ENCODE peak calls at places on chromosomes 13 and 19, in eight cellular contexts. H, M, G, X, S, Y, Z and L are unnamed samples. For H3K36me3, the result is how much of the 10 kb centered on the place peaks cover.

GRCh38 chr13:102402292-102402691 is 444 bp upstream of the FGF14 start:
- DNase-seq in H (no peak), M (peak), G (no peak), X (peak), S (peak), Y (peak), Z (no peak), L (no peak)

GRCh38 chr13:61685683-61686013 is 270.0 kb upstream of the PCDH20 start:
- DNase-seq in H (no peak), M (peak), G (no peak), X (peak), S (no peak), Y (peak), Z (peak), L (no peak)

GRCh38 chr19:42282036-42282762 is 13.1 kb downstream of the CIC start:
- DNase-seq in H (no peak), M (peak), G (no peak), X (no peak), S (peak), Y (peak), Z (no peak), L (no peak)

GRCh38 chr19:40467007-40467565 is 285 bp downstream of the SPTBN4 start:
- DNase-seq in H (no peak), M (no peak), G (no peak), X (no peak), S (no peak), Y (peak), Z (no peak), L (no peak)

GRCh38 chr13:75704942-75705320 is 68.8 kb downstream of the LMO7 start:
- DNase-seq in H (no peak), M (no peak), G (no peak), X (no peak), S (no peak), Y (no peak), Z (no peak), L (no peak)

GRCh38 chr13:111657013-111657412 is 336.6 kb downstream of the TEX29 start:
- DNase-seq in H (no peak), M (no peak), G (no peak), X (no peak), S (no peak), Y (no peak), Z (no peak), L (no peak)

GRCh38 chr19:30932854-30933253 is 416.4 kb downstream of the TSHZ3 start:
- DNase-seq in H (no peak), M (no peak), G (no peak), X (no peak), S (no peak), Y (no peak), Z (no peak), L (no peak)

GRCh38 chr13:69050696-69051095 is 1056.9 kb upstream of the ATXN8OS start:
- DNase-seq in H (no peak), M (no peak), G (no peak), X (no peak), S (no peak), Y (no peak), Z (no peak), L (no peak)

GRCh38 chr13:105773887-105774538 is 761.4 kb downstream of the EFNB2 start:
- DNase-seq in H (no peak), M (peak), G (no peak), X (no peak), S (peak), Y (peak), Z (peak), L (no peak)

GRCh38 chr13:99894105-99894504 is 77.5 kb downstream of the ZIC5 start:
- DNase-seq in H (no peak), M (no peak), G (no peak), X (no peak), S (no peak), Y (no peak), Z (no peak), L (no peak)

GRCh38 chr13:104869501-104869900 is 1666.0 kb downstream of the EFNB2 start:
- DNase-seq in H (no peak), M (no peak), G (no peak), X (no peak), S (no peak), Y (no peak), Z (no peak), L (no peak)

GRCh38 chr19:6098574-6098973 is 11.7 kb downstream of the RFX2 start:
- DNase-seq in H (no peak), M (no peak), G (no peak), X (no peak), S (no peak), Y (no peak), Z (no peak), L (no peak)

GRCh38 chr13:80556291-80556690 is 215.4 kb upstream of the SPRY2 start:
- DNase-seq in H (peak), M (no peak), G (no peak), X (no peak), S (no peak), Y (no peak), Z (no peak), L (no peak)

GRCh38 chr19:33302175-33302973 is at the start of gene CEBPA:
- DNase-seq in H (peak), M (peak), G (peak), X (peak), S (peak), Y (peak), Z (peak), L (no peak)

GRCh38 chr19:6580313-6580712 is 10.6 kb downstream of the CD70 start:
- DNase-seq in H (no peak), M (no peak), G (no peak), X (no peak), S (peak), Y (no peak), Z (no peak), L (no peak)

GRCh38 chr13:35475960-35476943 is at the start of gene MAB21L1:
- DNase-seq in H (no peak), M (no peak), G (no peak), X (peak), S (peak), Y (peak), Z (no peak), L (peak)

GRCh38 chr19:40055832-40056504 is at the start of gene ZNF780B:
- DNase-seq in H (peak), M (peak), G (peak), X (peak), S (peak), Y (peak), Z (peak), L (peak)

GRCh38 chr13:95403349-95404140 is 102.3 kb upstream of the ABCC4 start:
- DNase-seq in H (no peak), M (peak), G (no peak), X (peak), S (no peak), Y (peak), Z (no peak), L (no peak)

GRCh38 chr13:97214921-97215320 is 7.2 kb upstream of the MBNL2 start:
- DNase-seq in H (no peak), M (no peak), G (no peak), X (no peak), S (no peak), Y (no peak), Z (no peak), L (no peak)

GRCh38 chr13:29925457-29925856 is 75.0 kb upstream of the UBL3 start:
- DNase-seq in H (no peak), M (peak), G (no peak), X (no peak), S (peak), Y (no peak), Z (peak), L (no peak)

GRCh38 chr19:11949201-11949600 is 15.6 kb upstream of the ZNF763 start:
- DNase-seq in H (no peak), M (no peak), G (no peak), X (no peak), S (peak), Y (no peak), Z (no peak), L (no peak)
- H3K36me3 ChIP-seq in H (half or more), M (under half), G (under half), X (half or more), S (half or more), Y (under half), Z (under half), L (under half)

DNA sequence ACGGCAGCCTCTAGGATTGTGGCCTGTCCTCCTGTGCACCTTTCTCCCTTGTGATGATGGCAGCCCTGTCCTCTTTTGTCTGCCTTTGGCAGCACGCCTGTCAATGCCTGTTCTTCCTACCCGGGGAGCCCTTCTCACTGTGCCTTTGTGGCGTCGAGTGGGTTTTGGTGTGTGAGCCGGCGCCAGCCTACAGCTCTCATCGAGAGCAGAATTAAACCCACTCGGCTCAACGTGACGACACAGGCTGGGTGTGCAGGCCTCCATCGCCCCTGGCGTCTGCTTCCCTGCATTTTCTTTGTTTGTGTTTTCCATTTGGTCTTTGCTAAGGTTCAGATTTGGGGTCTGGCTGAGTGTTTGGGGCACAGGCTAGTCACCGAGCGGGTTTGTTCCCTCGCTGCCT is 34.4 kb downstream of the AP1M1 start:
- DNase-seq in H (no peak), M (no peak), G (no peak), X (no peak), S (no peak), Y (no peak), Z (no peak), L (no peak)
- H3K36me3 ChIP-seq in H (under half), M (under half), G (half or more), X (half or more), S (half or more), Y (under half), Z (under half), L (under half)

DNA sequence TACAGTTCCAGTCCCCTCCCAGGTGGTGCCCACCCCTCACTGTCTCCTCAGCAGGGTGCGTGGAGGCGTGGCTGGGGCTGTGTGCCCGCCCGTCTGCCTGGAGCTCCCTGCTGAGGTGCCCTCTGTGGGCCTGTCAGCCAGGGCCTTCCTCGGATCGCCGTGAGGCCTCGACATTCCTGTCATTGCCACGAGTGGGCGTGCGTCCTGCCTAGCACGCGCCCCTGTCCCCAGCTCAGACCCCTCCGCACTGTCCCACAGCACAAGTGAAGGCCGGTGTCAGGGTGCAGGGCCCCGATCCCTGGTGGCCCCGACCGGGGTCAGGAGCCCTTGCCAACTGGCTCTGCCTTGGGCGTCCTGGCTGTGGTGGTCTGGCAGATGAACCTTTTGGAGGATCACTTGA is 32.2 kb downstream of the DOT1L start:
- DNase-seq in H (no peak), M (no peak), G (no peak), X (no peak), S (no peak), Y (no peak), Z (no peak), L (no peak)
- H3K36me3 ChIP-seq in H (half or more), M (under half), G (under half), X (half or more), S (half or more), Y (under half), Z (under half), L (under half)

GRCh38 chr13:72125561-72125960 is 258.6 kb upstream of the DACH1 start:
- DNase-seq in H (no peak), M (no peak), G (no peak), X (no peak), S (no peak), Y (no peak), Z (no peak), L (no peak)

GRCh38 chr13:72126424-72126823 is 259.4 kb upstream of the DACH1 start:
- DNase-seq in H (no peak), M (no peak), G (no peak), X (no peak), S (no peak), Y (no peak), Z (no peak), L (no peak)

GRCh38 chr13:72120632-72121031 is 253.6 kb upstream of the DACH1 start:
- DNase-seq in H (no peak), M (no peak), G (no peak), X (no peak), S (no peak), Y (no peak), Z (no peak), L (no peak)

GRCh38 chr13:72121466-72121865 is 254.5 kb upstream of the DACH1 start:
- DNase-seq in H (no peak), M (no peak), G (no peak), X (peak), S (no peak), Y (peak), Z (no peak), L (no peak)

DNA sequence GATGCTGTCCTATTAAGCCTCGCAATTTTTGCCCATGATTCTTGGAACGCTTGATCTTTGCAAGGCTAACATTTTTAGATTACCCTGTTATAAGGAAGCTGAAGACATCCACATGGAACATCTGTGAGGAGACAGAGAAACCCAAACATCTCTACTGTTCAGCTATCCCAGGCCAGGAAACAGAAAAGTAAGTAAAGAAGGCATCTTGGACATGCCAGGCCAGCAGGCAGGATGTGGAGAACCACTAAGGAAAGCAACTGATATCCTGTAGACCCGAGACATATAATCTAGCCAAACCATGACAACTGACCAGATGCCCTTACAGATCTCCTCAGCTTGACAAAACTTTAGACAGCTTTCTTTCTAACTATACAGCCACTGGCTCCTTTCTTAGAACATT is 255.7 kb upstream of the DACH1 start:
- DNase-seq in H (no peak), M (no peak), G (no peak), X (no peak), S (no peak), Y (no peak), Z (no peak), L (no peak)
- H3K36me3 ChIP-seq in H (under half), M (under half), G (under half), X (under half), S (under half), Y (under half), Z (under half), L (under half)

GRCh38 chr19:4423727-4424126 is 21.3 kb downstream of the CHAF1A start:
- DNase-seq in H (no peak), M (no peak), G (no peak), X (no peak), S (no peak), Y (no peak), Z (no peak), L (no peak)
- H3K36me3 ChIP-seq in H (half or more), M (half or more), G (under half), X (half or more), S (under half), Y (under half), Z (under half), L (under half)

DNA sequence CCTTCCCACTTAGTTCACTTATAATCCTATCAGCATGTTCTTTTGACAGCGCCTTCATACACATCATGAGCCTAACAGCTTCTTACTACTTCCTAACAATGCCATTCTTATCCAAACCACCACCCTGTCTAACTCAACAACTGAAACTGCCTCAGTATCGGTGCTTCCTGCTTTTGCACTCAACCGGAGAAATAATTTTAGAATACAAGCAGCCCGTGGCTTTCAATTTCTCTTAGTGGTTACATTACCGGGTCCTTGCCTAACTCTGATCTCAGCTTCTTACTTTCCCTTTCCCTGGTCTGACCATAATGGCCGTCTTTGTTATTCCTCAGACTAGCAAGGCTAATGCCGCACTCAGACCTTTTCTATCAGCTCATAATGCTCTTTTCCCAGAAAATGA is 17.0 kb downstream of the ZFP82 start:
- DNase-seq in H (no peak), M (no peak), G (no peak), X (no peak), S (no peak), Y (no peak), Z (no peak), L (no peak)
- H3K36me3 ChIP-seq in H (under half), M (half or more), G (under half), X (half or more), S (under half), Y (under half), Z (under half), L (under half)

DNA sequence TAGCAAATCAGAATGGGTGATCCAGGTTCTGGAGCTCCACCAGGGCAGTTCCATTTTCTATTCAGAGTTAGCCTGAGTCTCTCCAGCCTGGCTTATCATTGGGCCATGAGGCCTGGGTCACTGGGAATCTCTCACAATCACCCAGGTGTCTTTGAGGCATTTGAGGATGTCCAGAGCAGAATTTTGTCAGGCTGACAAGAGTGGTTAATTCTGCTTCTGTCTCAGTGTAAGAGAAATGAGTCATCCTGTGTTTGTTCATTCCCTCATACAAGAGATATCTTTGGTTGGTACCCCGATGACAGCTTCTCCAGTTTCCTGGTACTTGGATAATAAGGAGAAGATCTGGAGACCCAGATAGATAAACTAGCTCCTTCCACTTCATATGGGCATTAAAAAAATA is 10.4 kb downstream of the ZNF93 start:
- DNase-seq in H (no peak), M (no peak), G (no peak), X (no peak), S (peak), Y (no peak), Z (no peak), L (no peak)
- H3K36me3 ChIP-seq in H (under half), M (under half), G (under half), X (half or more), S (under half), Y (under half), Z (under half), L (under half)

DNA sequence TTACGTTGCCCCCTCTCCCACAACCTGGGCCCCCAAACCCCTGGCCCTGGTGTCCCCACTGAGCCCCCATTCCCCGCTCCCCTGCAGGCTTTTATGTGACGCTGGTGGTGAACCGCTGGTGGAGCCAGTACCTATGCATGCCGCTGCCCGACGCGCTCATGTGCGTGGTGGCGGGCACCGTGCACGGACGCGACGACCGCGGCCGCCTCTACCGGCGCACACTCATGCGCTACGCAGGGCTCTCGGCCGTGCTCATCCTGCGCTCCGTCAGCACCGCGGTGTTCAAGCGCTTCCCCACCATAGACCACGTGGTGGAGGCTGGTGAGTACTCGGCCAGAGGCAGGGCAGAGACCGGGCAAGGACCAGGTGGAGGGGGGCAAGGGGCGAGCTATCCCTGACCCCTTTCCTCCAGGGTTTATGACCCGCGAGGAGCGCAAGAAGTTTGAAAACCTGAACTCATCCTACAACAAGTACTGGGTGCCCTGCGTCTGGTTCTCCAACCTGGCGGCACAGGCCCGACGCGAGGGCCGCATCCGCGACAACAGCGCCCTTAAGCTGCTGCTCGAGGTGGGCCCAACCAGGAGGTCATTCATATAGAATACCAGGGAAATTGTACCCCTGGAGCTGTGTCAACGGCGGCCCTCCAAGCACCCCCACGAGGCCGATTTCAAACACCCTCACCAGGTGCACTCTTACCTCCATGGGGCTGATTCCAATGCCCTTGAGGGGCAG is 3.0 kb downstream of the BEST2 start:
- DNase-seq in H (no peak), M (no peak), G (no peak), X (no peak), S (no peak), Y (no peak), Z (no peak), L (no peak)
- H3K36me3 ChIP-seq in H (under half), M (under half), G (under half), X (under half), S (under half), Y (under half), Z (under half), L (under half)